ENCODE peak calls at places on chromosomes 6 and 20, in nine cellular contexts. J is Peyer's patch, K is lower leg skin, X is A549, U is testis, A is GM12891, N is ovary, O is GM12878, Y is IMR-90. F is an unnamed sample.

GRCh38 chr6:42417641-42418112 is 34.0 kb downstream of the TRERF1 start:
- DNase-seq in J (peak; percentile 56), K (no peak), X (no peak), U (no peak), A (no peak), N (no peak), O (no peak), Y (no peak), F (no peak)

GRCh38 chr6:122673345-122673961 is 63.2 kb downstream of the PKIB start:
- DNase-seq in J (peak; percentile 54), K (no peak), X (no peak), U (no peak), A (no peak), N (no peak), O (no peak), Y (no peak), F (no peak)

GRCh38 chr6:16105874-16106273 is 23.0 kb upstream of the MYLIP start:
- DNase-seq in J (no peak), K (no peak), X (no peak), U (no peak), A (no peak), N (no peak), O (no peak), Y (peak; percentile 5), F (no peak)

GRCh38 chr6:136576821-136577220 is 26.6 kb upstream of the MAP7 start:
- DNase-seq in J (no peak), K (no peak), X (no peak), U (no peak), A (no peak), N (no peak), O (no peak), Y (no peak), F (no peak)

GRCh38 chr6:45377041-45377554 is 636 bp downstream of the SUPT3H start:
- DNase-seq in J (no peak), K (peak; percentile 63), X (no peak), U (no peak), A (no peak), N (no peak), O (peak; percentile 17), Y (peak; percentile 16), F (no peak)

GRCh38 chr6:96923400-96923799 is 1.1 kb upstream of the KLHL32 start:
- DNase-seq in J (no peak), K (no peak), X (no peak), U (no peak), A (no peak), N (no peak), O (no peak), Y (no peak), F (no peak)

GRCh38 chr20:32018269-32019155 is 8.3 kb downstream of the CCM2L start:
- DNase-seq in J (peak; percentile 78), K (peak; percentile 28), X (peak; percentile 77), U (peak; percentile 51), A (peak; percentile 57), N (peak; percentile 31), O (no peak), Y (no peak), F (peak; percentile 88)

GRCh38 chr20:34037121-34037520 is 43.4 kb downstream of the RALY start:
- DNase-seq in J (peak; percentile 55), K (no peak), X (no peak), U (peak; percentile 50), A (no peak), N (peak; percentile 25), O (no peak), Y (no peak), F (no peak)

GRCh38 chr6:27091661-27092315 is 155.7 kb upstream of the PRSS16 start:
- DNase-seq in J (no peak), K (no peak), X (peak; percentile 72), U (peak; percentile 58), A (no peak), N (no peak), O (peak; percentile 54), Y (peak; percentile 95), F (peak; percentile 44)

GRCh38 chr20:56617489-56617888 is 11.6 kb upstream of the TFAP2C start:
- DNase-seq in J (no peak), K (no peak), X (no peak), U (no peak), A (no peak), N (no peak), O (no peak), Y (no peak), F (no peak)

GRCh38 chr6:41455410-41455809 is 90.8 kb upstream of the FOXP4 start:
- DNase-seq in J (no peak), K (no peak), X (no peak), U (no peak), A (no peak), N (no peak), O (no peak), Y (no peak), F (no peak)

GRCh38 chr6:129251669-129252376 is 368.9 kb downstream of the LAMA2 start:
- DNase-seq in J (peak; percentile 73), K (peak; percentile 42), X (peak; percentile 8), U (peak; percentile 79), A (peak; percentile 11), N (peak; percentile 34), O (peak; percentile 17), Y (peak; percentile 75), F (peak; percentile 1)

GRCh38 chr6:111825439-111825838 is 47.8 kb downstream of the FYN start:
- DNase-seq in J (no peak), K (no peak), X (no peak), U (no peak), A (no peak), N (no peak), O (no peak), Y (no peak), F (no peak)

GRCh38 chr20:25364180-25364788 is 26.4 kb downstream of the ABHD12 start:
- DNase-seq in J (no peak), K (no peak), X (no peak), U (no peak), A (no peak), N (no peak), O (no peak), Y (peak; percentile 43), F (no peak)

GRCh38 chr6:7146079-7146828 is 38.5 kb downstream of the RREB1 start:
- DNase-seq in J (peak; percentile 72), K (peak; percentile 71), X (no peak), U (peak; percentile 77), A (no peak), N (peak; percentile 43), O (no peak), Y (peak; percentile 80), F (peak; percentile 34)

GRCh38 chr6:158999669-159000403 is at the start of gene RSPH3:
- DNase-seq in J (peak; percentile 97), K (peak; percentile 91), X (peak; percentile 83), U (peak; percentile 96), A (peak; percentile 93), N (peak; percentile 95), O (peak; percentile 77), Y (peak; percentile 90), F (peak; percentile 68)
- TF ChIP-seq POLR2A in J (peak; percentile 90), K (no peak), X (peak; percentile 84), U (no peak), A (peak; percentile 79), N (peak; percentile 38), O (peak; percentile 98), Y (no peak), F (peak; percentile 75)

DNA sequence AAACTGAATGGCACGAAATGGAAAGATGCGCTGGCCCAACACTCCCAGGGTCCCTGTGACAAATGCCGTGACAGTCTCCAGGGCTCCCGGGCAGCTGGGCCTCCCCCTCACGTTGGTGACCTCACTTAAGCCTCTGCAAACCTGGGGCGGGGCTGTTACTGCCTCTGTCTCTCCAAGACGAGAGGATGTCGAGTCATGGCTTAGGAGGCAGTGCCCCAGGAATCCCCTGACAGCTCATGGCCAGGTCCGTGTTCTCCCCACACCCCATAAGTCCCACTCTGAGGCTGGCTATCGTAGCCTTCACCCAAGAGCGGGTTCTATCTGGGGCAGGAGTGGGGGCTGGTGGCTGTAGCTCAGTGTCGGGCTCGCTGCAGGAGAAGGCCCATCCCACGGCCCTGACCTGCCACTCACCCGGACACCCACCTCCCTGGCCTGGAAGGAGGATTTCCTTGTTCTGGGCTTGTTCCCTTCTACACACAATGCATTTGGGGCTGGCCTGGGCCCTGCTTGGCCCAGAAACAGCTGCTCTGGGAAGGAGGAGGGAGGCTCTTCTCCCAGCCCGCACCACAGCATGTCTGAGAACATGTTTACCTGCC is 5.6 kb upstream of the RPS21 start:
- DNase-seq in J (no peak), K (no peak), X (no peak), U (peak; percentile 80), A (no peak), N (no peak), O (no peak), Y (peak; percentile 76), F (no peak)
- TF ChIP-seq POLR2A in J (no peak), K (no peak), X (no peak), U (no peak), A (no peak), N (no peak), O (no peak), Y (no peak), F (no peak)

GRCh38 chr20:35280523-35280922 is 2.6 kb upstream of the MMP24OS start:
- DNase-seq in J (no peak), K (no peak), X (no peak), U (no peak), A (no peak), N (no peak), O (no peak), Y (no peak), F (no peak)

GRCh38 chr20:35283441-35284266 is 918 bp downstream of the EIF6 start:
- DNase-seq in J (no peak), K (no peak), X (no peak), U (no peak), A (no peak), N (no peak), O (no peak), Y (no peak), F (no peak)

GRCh38 chr20:35279533-35280174 is 1.7 kb upstream of the MMP24OS start:
- DNase-seq in J (no peak), K (no peak), X (no peak), U (no peak), A (no peak), N (no peak), O (no peak), Y (no peak), F (no peak)

GRCh38 chr20:35279040-35279439 is 1.1 kb upstream of the MMP24OS start:
- DNase-seq in J (no peak), K (no peak), X (no peak), U (no peak), A (no peak), N (no peak), O (no peak), Y (peak; percentile 27), F (no peak)

GRCh38 chr20:35281506-35282101 is 3.0 kb downstream of the EIF6 start:
- DNase-seq in J (no peak), K (no peak), X (no peak), U (no peak), A (no peak), N (no peak), O (no peak), Y (no peak), F (no peak)
- TF ChIP-seq POLR2A in J (no peak), K (no peak), X (no peak), U (no peak), A (no peak), N (no peak), O (no peak), Y (no peak), F (no peak)

DNA sequence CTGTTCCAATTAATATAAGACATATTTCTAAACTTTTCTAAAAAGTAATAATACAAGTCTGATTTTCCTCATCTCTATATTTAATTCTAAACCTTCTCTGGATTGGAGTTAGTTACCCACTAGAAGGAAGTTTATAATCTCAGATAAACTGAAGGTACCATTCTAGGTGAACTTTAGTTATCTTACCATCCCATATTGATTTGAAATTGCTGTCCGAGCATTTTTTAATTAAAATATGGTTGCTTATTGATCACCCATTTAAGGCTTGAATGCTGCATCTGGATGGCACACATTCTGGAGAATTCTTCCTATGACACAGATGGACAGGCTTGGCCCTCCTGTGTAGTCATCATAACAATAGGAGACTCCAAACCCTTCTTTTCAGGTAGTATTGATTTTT is 8.0 kb downstream of the RNF182 start:
- DNase-seq in J (no peak), K (no peak), X (no peak), U (no peak), A (no peak), N (no peak), O (no peak), Y (no peak), F (no peak)
- TF ChIP-seq POLR2A in J (no peak), K (no peak), X (no peak), U (no peak), A (no peak), N (no peak), O (no peak), Y (no peak), F (no peak)

F was measured in H54.